ENCODE peak calls at places on chromosomes 11 and 22, in seven cellular contexts. U, X, S, P, K, C and J are unnamed samples. For H3K9me3, the result is how much of the 10 kb centered on the place peaks cover.

GRCh38 chr11:291281-292210 is 2.6 kb downstream of the PGGHG start:
- DNase-seq in U (no peak), X (peak), S (no peak), P (no peak), K (peak), C (no peak), J (no peak)

GRCh38 chr11:47589504-47590025 is 3.1 kb downstream of the FAM180B start:
- DNase-seq in U (no peak), X (no peak), S (no peak), P (no peak), K (no peak), C (no peak), J (no peak)

GRCh38 chr11:101188801-101189200 is 59.2 kb upstream of the PGR start:
- DNase-seq in U (no peak), X (no peak), S (no peak), P (no peak), K (no peak), C (no peak), J (no peak)

GRCh38 chr11:8103909-8104308 is 22.9 kb downstream of the TUB start:
- DNase-seq in U (no peak), X (no peak), S (no peak), P (no peak), K (no peak), C (no peak), J (no peak)

GRCh38 chr11:2151500-2152257 is 9.3 kb downstream of the INS start:
- DNase-seq in U (peak), X (peak), S (peak), P (peak), K (peak), C (peak), J (peak)

GRCh38 chr11:15157181-15157580 is 42.5 kb downstream of the INSC start:
- DNase-seq in U (no peak), X (no peak), S (no peak), P (no peak), K (no peak), C (no peak), J (no peak)

GRCh38 chr11:31607914-31608313 is 98.3 kb downstream of the ELP4 start:
- DNase-seq in U (no peak), X (no peak), S (no peak), P (no peak), K (no peak), C (no peak), J (no peak)

GRCh38 chr11:20154381-20154780 is 5.9 kb downstream of the DBX1 start:
- DNase-seq in U (no peak), X (no peak), S (no peak), P (peak), K (no peak), C (no peak), J (peak)

GRCh38 chr11:20355221-20356219 is 8.0 kb upstream of the HTATIP2 start:
- DNase-seq in U (peak), X (no peak), S (peak), P (peak), K (no peak), C (no peak), J (peak)

GRCh38 chr11:11620251-11620965 is 1.4 kb downstream of the GALNT18 start:
- DNase-seq in U (no peak), X (peak), S (peak), P (peak), K (peak), C (no peak), J (peak)

GRCh38 chr11:74620537-74620936 is 28.2 kb downstream of the POLD3 start:
- DNase-seq in U (no peak), X (no peak), S (no peak), P (no peak), K (no peak), C (no peak), J (no peak)

GRCh38 chr11:78223320-78223954 is 34.7 kb downstream of the USP35 start:
- DNase-seq in U (peak), X (no peak), S (no peak), P (no peak), K (no peak), C (no peak), J (no peak)

GRCh38 chr11:126137146-126137545 is 74.3 kb downstream of the RPUSD4 start:
- DNase-seq in U (no peak), X (no peak), S (no peak), P (no peak), K (peak), C (no peak), J (no peak)

DNA sequence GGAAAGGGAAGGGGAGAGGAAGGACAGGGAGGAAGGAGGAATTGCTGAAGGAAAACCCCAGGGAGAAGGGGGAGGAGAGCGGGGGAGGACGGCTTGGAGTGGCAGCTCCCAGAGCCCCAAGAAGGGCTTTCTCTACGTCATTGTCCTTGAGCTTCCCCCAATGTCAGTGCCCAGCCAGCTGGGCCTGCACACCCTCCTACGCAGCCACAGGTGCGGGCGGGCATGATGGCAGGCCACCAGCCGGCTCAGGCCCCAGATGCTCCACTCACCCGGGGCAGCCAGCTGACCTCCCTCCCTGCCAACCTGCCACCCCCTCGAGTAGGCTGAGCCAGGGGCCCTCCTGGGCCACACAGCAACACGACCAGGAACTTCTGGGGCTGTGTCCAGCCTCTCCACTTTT is 11.2 kb downstream of the SYT7 start:
- DNase-seq in U (no peak), X (no peak), S (no peak), P (no peak), K (no peak), C (no peak), J (no peak)
- H3K9me3 ChIP-seq in U (under half), X (under half), S (under half), P (under half), K (under half), C (under half), J (under half)

DNA sequence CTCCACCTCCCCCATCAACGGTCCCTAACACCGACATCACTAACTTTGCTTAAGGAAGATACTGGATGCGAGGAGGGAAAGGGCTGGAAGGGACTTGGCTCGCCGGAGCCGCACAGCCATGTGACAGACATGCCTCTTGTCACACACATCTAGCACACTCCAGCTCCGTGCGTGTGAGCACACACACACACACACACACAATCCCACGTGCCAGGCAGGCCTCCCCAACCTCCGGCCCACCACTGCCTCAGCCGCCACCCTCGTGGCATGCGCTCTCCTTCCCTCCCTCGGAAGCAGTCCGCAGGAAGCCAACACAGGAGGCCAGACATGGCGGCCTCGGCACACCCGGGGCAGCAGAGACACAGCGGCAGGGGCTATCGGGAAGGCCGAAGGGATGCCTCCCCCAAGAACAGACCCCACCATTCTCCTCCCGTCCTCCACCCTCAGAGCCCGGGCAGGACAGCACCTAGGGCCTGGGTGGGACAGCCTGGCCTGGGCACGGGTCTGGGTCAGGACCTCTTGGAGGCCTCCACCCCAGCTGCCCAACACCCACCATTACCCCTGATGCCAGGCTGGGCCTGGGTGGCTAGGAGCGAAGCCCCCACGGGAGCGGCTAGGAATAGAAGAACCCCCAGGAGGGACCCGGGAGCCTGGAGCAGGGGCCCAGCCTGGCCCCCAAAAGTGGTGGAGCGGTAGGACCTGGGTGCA is 1.0 kb downstream of the MFNG start:
- DNase-seq in U (peak), X (peak), S (no peak), P (no peak), K (no peak), C (no peak), J (no peak)
- H3K4me3 ChIP-seq in U (peak), X (peak), S (peak), P (no peak), K (no peak), C (peak), J (no peak)

DNA sequence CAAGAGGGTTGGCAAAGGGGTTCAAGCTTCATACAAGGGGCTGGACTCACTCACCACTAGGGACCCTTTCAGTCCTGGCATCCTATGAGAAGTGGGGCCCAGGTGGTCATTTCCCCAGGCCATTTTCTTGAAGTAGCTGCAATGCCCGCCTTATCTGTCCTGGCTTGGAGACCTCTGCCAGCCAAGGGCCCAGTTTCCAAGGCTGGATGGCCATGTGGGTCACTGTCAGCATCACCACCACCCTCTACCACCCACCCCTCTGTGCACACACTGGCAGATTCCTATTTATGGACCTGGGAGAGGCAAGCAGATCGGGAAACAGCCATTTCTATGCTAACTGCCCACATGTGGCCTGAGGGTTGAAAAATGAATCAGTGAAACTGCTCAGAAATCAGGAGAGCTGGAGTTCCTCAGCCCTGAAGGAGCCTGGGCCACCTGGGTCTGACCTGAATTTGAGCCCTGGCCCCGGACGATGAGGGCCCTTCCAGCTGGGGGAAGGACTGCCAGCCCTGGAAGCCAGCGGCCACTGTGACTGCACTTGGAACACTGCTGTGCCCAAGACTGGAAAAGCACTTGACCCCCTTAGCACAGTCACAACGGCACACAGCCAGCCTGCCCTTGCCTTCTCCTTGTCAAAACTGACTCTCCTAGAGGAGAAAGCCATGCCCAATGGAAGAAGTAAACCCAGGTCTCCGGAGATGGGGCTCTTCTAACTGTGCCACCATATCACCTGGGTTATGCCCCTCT is 442.2 kb downstream of the BUD13 start:
- DNase-seq in U (no peak), X (no peak), S (no peak), P (peak), K (no peak), C (no peak), J (no peak)
- H3K9me3 ChIP-seq in U (under half), X (under half), S (under half), P (under half), K (under half), C (under half), J (under half)

GRCh38 chr11:130670200-130670599 is 221.8 kb downstream of the ADAMTS15 start:
- DNase-seq in U (no peak), X (no peak), S (no peak), P (no peak), K (no peak), C (no peak), J (no peak)
- H3K4me3 ChIP-seq in U (no peak), X (no peak), S (no peak), P (no peak), K (no peak), C (no peak), J (no peak)

GRCh38 chr22:47839586-47840245 is 1077.3 kb downstream of the TBC1D22A start:
- DNase-seq in U (no peak), X (no peak), S (no peak), P (no peak), K (no peak), C (no peak), J (no peak)

GRCh38 chr22:47841166-47841565 is 1078.7 kb downstream of the TBC1D22A start:
- DNase-seq in U (peak), X (no peak), S (no peak), P (no peak), K (no peak), C (no peak), J (peak)

GRCh38 chr22:47836957-47837356 is 1074.5 kb downstream of the TBC1D22A start:
- DNase-seq in U (no peak), X (no peak), S (no peak), P (no peak), K (no peak), C (no peak), J (peak)

GRCh38 chr22:47837703-47838102 is 1075.3 kb downstream of the TBC1D22A start:
- DNase-seq in U (peak), X (no peak), S (no peak), P (peak), K (no peak), C (no peak), J (peak)

DNA sequence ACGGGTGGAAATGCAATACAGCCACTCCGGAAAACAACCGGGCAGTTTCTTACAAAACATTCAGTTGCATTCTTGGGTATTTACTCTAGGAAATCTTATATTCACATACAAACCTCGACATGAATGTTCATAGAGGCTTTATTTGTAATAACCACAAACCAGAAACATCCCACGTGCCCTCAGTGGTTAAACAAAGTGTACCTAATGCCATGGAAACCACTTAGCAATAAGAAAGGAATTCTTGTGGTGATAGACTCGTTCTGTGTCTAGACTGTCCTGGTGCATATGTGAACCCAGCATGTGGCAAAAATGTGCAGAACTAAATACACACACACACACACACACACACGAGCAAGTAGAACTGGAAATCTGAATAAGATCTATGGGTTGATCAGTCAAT is 1073.3 kb downstream of the TBC1D22A start:
- DNase-seq in U (no peak), X (no peak), S (no peak), P (no peak), K (no peak), C (no peak), J (peak)
- H3K9me3 ChIP-seq in U (under half), X (under half), S (under half), P (under half), K (under half), C (under half), J (under half)

GRCh38 chr11:90133560-90134145 is 810 bp upstream of the NAALAD2 start:
- DNase-seq in U (no peak), X (no peak), S (no peak), P (no peak), K (no peak), C (no peak), J (no peak)
- H3K4me3 ChIP-seq in U (no peak), X (peak), S (peak), P (peak), K (no peak), C (peak), J (no peak)

GRCh38 chr11:115803341-115803740 is 299.1 kb upstream of the CADM1 start:
- DNase-seq in U (no peak), X (no peak), S (no peak), P (no peak), K (no peak), C (no peak), J (no peak)

GRCh38 chr11:115806056-115806455 is 301.8 kb upstream of the CADM1 start:
- DNase-seq in U (no peak), X (no peak), S (no peak), P (no peak), K (no peak), C (no peak), J (no peak)

GRCh38 chr11:115802641-115803040 is 298.4 kb upstream of the CADM1 start:
- DNase-seq in U (no peak), X (no peak), S (no peak), P (no peak), K (no peak), C (no peak), J (no peak)

GRCh38 chr11:115808351-115808940 is 304.2 kb upstream of the CADM1 start:
- DNase-seq in U (no peak), X (no peak), S (no peak), P (no peak), K (no peak), C (no peak), J (no peak)
- H3K9me3 ChIP-seq in U (under half), X (under half), S (under half), P (under half), K (under half), C (under half), J (under half)